ENCODE peak calls at places on chromosome 3, in nine cellular contexts. H is LNCaP clone FGC, G is ovary, I is astrocyte, D is mammary epithelial cell, B is Caco-2, N is endothelial cell of umbilical vein, E is esophagus muscularis mucosa, W is lung. J is an unnamed sample.

GRCh38 chr3:67647390-67647878 is 7.0 kb downstream of the SUCLG2 start:
- DNase-seq in D (peak), H (peak), E (peak), G (no peak), I (peak), B (peak), W (peak), N (peak), J (no peak)

GRCh38 chr3:4531478-4532025 is 38.4 kb downstream of the ITPR1 start:
- DNase-seq in B (no peak), W (no peak), N (no peak), I (peak), G (no peak), E (no peak), H (no peak), D (peak), J (no peak)

GRCh38 chr3:31733234-31733667 is 200.5 kb downstream of the STT3B start:
- DNase-seq in D (peak), H (no peak), B (no peak), N (peak), I (no peak), G (no peak), W (peak), E (no peak), J (no peak)

GRCh38 chr3:78659386-78659987 is 1108.3 kb downstream of the ROBO1 start:
- DNase-seq in E (no peak), W (no peak), G (no peak), N (peak), D (no peak), I (no peak), H (no peak), B (no peak), J (peak)

GRCh38 chr3:144221771-144222170 is 250.1 kb downstream of the DIPK2A start:
- DNase-seq in E (no peak), W (no peak), I (no peak), D (no peak), H (no peak), N (no peak), G (no peak), B (no peak), J (no peak)

GRCh38 chr3:192054881-192055280 is 593.9 kb downstream of the PYDC2 start:
- DNase-seq in E (no peak), D (peak), W (no peak), B (no peak), G (no peak), I (peak), H (no peak), N (peak), J (no peak)

GRCh38 chr3:94336076-94336741 is 273.3 kb downstream of the NSUN3 start:
- DNase-seq in E (no peak), B (no peak), W (no peak), I (peak), N (peak), G (no peak), H (peak), D (peak), J (peak)

GRCh38 chr3:121626495-121626894 is 33.3 kb downstream of the FBXO40 start:
- DNase-seq in H (no peak), G (no peak), D (no peak), E (peak), W (no peak), N (no peak), I (no peak), B (no peak), J (no peak)

GRCh38 chr3:119294889-119295769 is 946 bp downstream of the ARHGAP31 start:
- DNase-seq in E (peak), H (no peak), D (peak), B (no peak), G (peak), N (peak), I (peak), W (no peak), J (peak)

GRCh38 chr3:71051893-71052687 is 531.4 kb downstream of the FOXP1 start:
- DNase-seq in E (peak), H (no peak), I (no peak), B (no peak), G (no peak), N (peak), W (no peak), D (no peak), J (no peak)

GRCh38 chr3:128568602-128569490 is 75.8 kb upstream of the GATA2 start:
- DNase-seq in B (no peak), W (no peak), N (peak), D (no peak), E (no peak), I (no peak), G (no peak), H (no peak), J (no peak)

GRCh38 chr3:149641011-149641728 is 16.7 kb downstream of the WWTR1 start:
- DNase-seq in G (no peak), E (no peak), I (no peak), H (no peak), W (no peak), N (no peak), B (no peak), D (no peak), J (peak)

GRCh38 chr3:134030382-134030753 is 643 bp upstream of the SLCO2A1 start:
- DNase-seq in B (no peak), W (no peak), G (no peak), N (no peak), D (no peak), I (no peak), H (no peak), E (peak), J (no peak)

GRCh38 chr3:80998022-80998421 is 763.4 kb downstream of the GBE1 start:
- DNase-seq in G (no peak), B (no peak), I (no peak), H (no peak), W (no peak), D (no peak), N (no peak), E (no peak), J (no peak)

GRCh38 chr3:80994767-80995166 is 766.7 kb downstream of the GBE1 start:
- DNase-seq in B (no peak), H (no peak), G (no peak), D (no peak), I (no peak), N (no peak), E (no peak), W (no peak), J (no peak)

GRCh38 chr3:80997622-80998021 is 763.8 kb downstream of the GBE1 start:
- DNase-seq in D (no peak), H (no peak), E (no peak), I (no peak), N (no peak), B (no peak), W (no peak), G (no peak), J (no peak)

GRCh38 chr3:80994085-80994665 is 767.3 kb downstream of the GBE1 start:
- DNase-seq in E (no peak), G (no peak), D (no peak), N (no peak), I (no peak), H (no peak), W (no peak), B (no peak), J (no peak)

DNA sequence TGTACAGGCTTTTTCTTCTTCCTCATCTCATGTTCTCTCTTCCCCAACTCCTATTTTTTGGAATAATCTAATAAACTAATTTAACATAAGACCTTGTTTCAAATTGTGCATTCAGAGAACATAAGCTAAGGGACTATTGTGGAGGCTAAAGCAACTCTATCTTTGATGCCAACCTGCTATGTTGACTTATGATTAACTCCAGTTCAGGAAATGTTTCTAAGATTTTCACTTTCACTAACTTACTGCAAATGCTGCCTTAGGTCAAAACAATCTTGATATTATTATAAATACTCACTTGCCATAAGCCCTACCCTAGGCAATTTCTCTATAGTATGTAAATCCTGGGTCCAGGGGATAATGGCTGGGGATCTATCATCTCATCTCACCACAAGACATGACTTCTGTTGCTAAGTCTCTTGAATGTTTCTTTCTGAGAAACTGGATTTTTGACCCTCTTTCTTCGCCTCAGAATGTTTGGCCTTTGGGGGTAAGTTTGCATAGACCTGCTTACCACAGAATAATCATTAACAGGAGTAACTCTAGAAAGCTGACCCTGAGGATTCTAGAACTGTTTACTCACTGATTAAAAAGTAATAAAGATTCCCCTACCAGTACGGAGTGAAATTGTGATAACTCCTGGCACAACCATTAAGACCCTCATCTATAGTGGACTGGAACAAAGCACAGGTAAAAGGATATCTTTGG is 768.1 kb downstream of the GBE1 start:
- DNase-seq in I (no peak), H (no peak), D (no peak), W (no peak), B (no peak), E (no peak), N (no peak), G (no peak), J (no peak)
- H3K4me3 ChIP-seq in I (no peak), H (no peak), D (no peak), W (no peak), B (no peak), E (no peak), N (no peak), G (no peak), J (no peak)

DNA sequence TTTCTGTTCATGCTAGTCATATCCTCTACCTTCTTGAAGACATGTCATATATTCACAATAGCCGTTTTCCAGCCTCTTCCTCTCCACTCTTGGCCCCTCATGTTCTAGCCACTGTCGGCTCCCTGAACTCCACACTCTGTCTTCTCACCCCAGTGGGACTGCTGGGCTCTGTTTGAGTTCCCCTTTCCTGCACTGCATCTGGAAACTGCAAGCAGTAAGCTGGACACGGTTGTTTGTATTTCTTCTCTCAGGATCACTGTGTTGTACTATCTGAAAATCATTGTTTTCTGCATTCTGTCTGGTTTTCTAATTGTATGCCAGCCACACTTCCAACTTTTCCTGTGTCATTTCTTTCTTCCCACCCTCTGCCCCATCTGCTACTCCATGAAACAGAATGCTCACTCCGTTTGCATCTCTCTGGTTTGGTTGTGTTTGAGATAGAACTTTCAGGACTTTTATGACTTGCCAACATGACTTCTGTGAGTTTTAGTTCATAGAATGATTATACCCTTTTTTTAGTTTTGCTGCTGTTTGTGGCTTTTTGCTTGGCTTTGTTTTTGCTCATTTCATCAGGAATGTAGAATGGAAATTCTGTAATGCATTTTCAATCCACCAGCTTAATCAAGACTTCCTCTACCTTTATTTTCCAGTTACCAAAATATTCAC is 192.3 kb downstream of the PLCL2 start:
- DNase-seq in W (no peak), I (no peak), G (no peak), E (no peak), D (no peak), H (no peak), B (no peak), N (no peak), J (no peak)
- H3K4me3 ChIP-seq in W (no peak), I (no peak), G (no peak), E (no peak), D (no peak), H (no peak), B (no peak), N (no peak), J (no peak)

GRCh38 chr3:184380210-184380626 is 364 bp downstream of the CHRD start:
- DNase-seq in B (peak), G (peak), W (peak), N (no peak), H (no peak), D (no peak), E (no peak), I (peak), J (no peak)

GRCh38 chr3:184377882-184378445 is at the start of gene THPO:
- DNase-seq in W (no peak), B (no peak), N (no peak), E (no peak), G (no peak), I (no peak), H (no peak), D (no peak), J (no peak)

GRCh38 chr3:184379375-184380209 is at the start of gene CHRD:
- DNase-seq in B (no peak), I (no peak), G (peak), E (no peak), N (no peak), W (no peak), H (no peak), D (no peak), J (no peak)

GRCh38 chr3:184377374-184377773 is 633 bp downstream of the THPO start:
- DNase-seq in N (no peak), G (no peak), I (no peak), E (no peak), B (no peak), H (no peak), W (no peak), D (no peak), J (no peak)

DNA sequence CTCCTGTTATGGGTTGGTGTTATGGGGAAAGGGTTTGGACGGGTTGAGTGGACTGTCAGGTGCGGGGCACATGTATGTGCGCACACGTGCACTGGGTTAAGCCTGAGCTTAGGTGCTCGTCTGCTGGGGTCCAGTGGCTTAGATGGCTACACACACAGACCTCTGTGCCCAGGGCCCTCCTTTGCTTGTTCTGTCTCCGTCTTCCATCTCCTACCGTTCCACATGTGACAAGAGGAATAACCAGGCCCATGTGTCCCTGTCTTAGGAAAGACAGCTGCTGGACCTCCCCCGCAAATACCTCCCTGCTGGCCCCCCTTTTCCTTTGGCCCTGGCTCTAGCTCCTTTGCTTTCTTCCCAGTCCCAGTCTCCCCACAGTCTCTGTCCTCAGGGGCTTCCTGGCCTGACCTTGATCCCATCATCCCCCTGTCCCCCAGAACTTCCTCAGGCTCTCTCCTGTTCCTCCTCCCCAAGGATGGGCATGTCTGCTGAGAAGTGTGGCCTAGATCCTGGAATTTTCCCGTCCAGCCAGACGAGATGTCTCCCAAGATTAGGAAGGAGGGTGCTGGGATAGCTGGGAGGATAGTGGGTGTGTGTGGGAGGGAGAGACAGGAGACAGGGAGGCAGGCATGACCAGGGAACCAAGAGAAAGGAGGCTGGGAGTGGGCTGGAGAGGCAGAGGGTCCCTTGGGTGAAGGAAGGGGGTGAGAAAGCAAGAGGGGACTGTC is 805 bp upstream of the THPO start:
- DNase-seq in B (no peak), I (no peak), E (no peak), G (no peak), H (no peak), N (no peak), D (no peak), W (no peak), J (no peak)
- H3K4me3 ChIP-seq in B (no peak), I (no peak), E (peak), G (no peak), H (no peak), N (no peak), D (no peak), W (no peak), J (no peak)

GRCh38 chr3:29454326-29454725 is 173.5 kb downstream of the RBMS3 start:
- DNase-seq in N (no peak), D (peak), B (no peak), H (no peak), E (no peak), I (no peak), W (no peak), G (no peak), J (no peak)
- H3K4me3 ChIP-seq in N (no peak), D (no peak), B (no peak), H (no peak), E (no peak), I (no peak), W (no peak), G (no peak), J (no peak)

GRCh38 chr3:69484507-69485393 is 98.9 kb upstream of the FRMD4B start:
- DNase-seq in G (no peak), N (no peak), E (no peak), D (no peak), I (no peak), W (no peak), B (no peak), H (no peak), J (no peak)

GRCh38 chr3:69485489-69485888 is 99.6 kb upstream of the FRMD4B start:
- DNase-seq in I (no peak), W (no peak), B (no peak), N (no peak), H (no peak), D (no peak), G (no peak), E (no peak), J (no peak)

GRCh38 chr3:69490971-69491370 is 105.1 kb upstream of the FRMD4B start:
- DNase-seq in G (no peak), I (no peak), E (no peak), D (no peak), W (no peak), N (no peak), H (no peak), B (no peak), J (peak)

GRCh38 chr3:69491980-69492379 is 106.1 kb upstream of the FRMD4B start:
- DNase-seq in D (no peak), B (no peak), I (no peak), G (no peak), N (no peak), H (no peak), E (no peak), W (no peak), J (no peak)

DNA sequence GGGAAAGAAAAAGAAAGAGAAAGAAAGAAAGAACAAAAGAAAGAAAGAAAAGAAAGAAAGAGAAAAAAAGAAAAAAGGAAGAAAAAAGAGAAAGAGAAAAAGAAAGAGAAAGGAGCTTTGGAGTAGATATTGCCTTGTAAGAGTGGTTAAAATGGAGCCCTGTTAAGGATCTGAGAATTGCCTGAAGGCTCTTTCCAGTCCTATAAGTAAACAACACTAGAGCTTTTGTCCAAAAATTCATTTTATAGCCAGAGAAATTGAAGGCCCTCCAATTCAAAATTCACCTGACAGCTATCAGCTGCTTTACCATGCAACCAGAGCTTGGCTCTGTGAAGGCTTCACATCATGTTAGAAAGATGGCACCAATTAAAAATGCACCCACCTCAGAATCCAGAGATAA is 102.1 kb upstream of the FRMD4B start:
- DNase-seq in G (no peak), N (no peak), E (no peak), I (no peak), B (no peak), D (no peak), W (no peak), H (no peak), J (no peak)
- H3K4me3 ChIP-seq in G (no peak), N (no peak), E (no peak), I (no peak), B (no peak), D (no peak), W (no peak), H (no peak), J (no peak)

J was measured in HAP-1.